ENCODE peak calls at places on chromosome 18, in six cellular contexts. Q is left cardiac atrium, I is spleen, S is stromal cell of bone marrow, G is pons, A is mucosa of descending colon. D is an unnamed sample.

GRCh38 chr18:13486686-13487085 is 239.7 kb downstream of the FAM210A start:
- DNase-seq in Q (no peak), I (no peak), S (no peak), G (no peak), A (no peak), D (no peak)

GRCh38 chr18:55515946-55516710 is 71.9 kb downstream of the TCF4 start:
- DNase-seq in Q (no peak), I (no peak), S (no peak), G (no peak), A (no peak), D (no peak)

GRCh38 chr18:8699948-8700347 is 5.4 kb upstream of the MTCL1 start:
- DNase-seq in Q (no peak), I (no peak), S (peak), G (no peak), A (no peak), D (no peak)

GRCh38 chr18:22207022-22207758 is 37.8 kb downstream of the GATA6 start:
- DNase-seq in Q (peak), I (no peak), S (no peak), G (no peak), A (no peak), D (peak)

GRCh38 chr18:35005963-35006577 is 35.1 kb upstream of the MAPRE2 start:
- DNase-seq in Q (no peak), I (no peak), S (peak), G (peak), A (no peak), D (no peak)

GRCh38 chr18:46660955-46661749 is 4.1 kb upstream of the LOXHD1 start:
- DNase-seq in Q (no peak), I (peak), S (no peak), G (peak), A (no peak), D (no peak)

GRCh38 chr18:45686892-45687611 is 36.9 kb upstream of the SLC14A1 start:
- DNase-seq in Q (no peak), I (peak), S (no peak), G (no peak), A (peak), D (no peak)

GRCh38 chr18:48548404-48548771 is 9.6 kb downstream of the CTIF start:
- DNase-seq in Q (no peak), I (no peak), S (no peak), G (no peak), A (no peak), D (no peak)

GRCh38 chr18:78926243-78926615 is 53.4 kb upstream of the SALL3 start:
- DNase-seq in Q (no peak), I (no peak), S (no peak), G (no peak), A (no peak), D (peak)